ENCODE peak calls at places on chromosomes 12 and 14, in eight cellular contexts. U is stimulated activated CD4-positive, alpha-beta T cell treated with anti-CD3 and anti-CD28 coated beads, Interleukin-15, amount 100 ng/mL, for 24 hours; X is NCI-H2081; V is CD8-positive, alpha-beta T cell; Q is pancreas; S is activated naive CD4-positive, alpha-beta T cell; G is hippocampal formation; Z is progenitor cell of endocrine pancreas. E is an unnamed sample.

GRCh38 chr12:82682851-82683261 is 3.9 kb upstream of the TMTC2 start:
- DNase-seq in U (no peak), X (no peak), V (no peak), Q (no peak), S (no peak), G (no peak), Z (no peak), E (no peak)

GRCh38 chr12:131912526-131913274 is 16.4 kb upstream of the PUS1 start:
- DNase-seq in U (no peak), X (peak; percentile 50), V (no peak), Q (peak; percentile 63), S (no peak), G (no peak), Z (no peak), E (peak; percentile 60)

GRCh38 chr12:60997979-60998378 is 1262.2 kb upstream of the USP15 start:
- DNase-seq in U (no peak), X (no peak), V (no peak), Q (no peak), S (no peak), G (no peak), Z (no peak), E (no peak)

GRCh38 chr12:88299567-88300101 is 157.5 kb downstream of the TMTC3 start:
- DNase-seq in U (peak; percentile 69), X (no peak), V (no peak), Q (no peak), S (no peak), G (no peak), Z (no peak), E (no peak)

GRCh38 chr12:65821336-65821735 is 2.9 kb upstream of the HMGA2 start:
- DNase-seq in U (no peak), X (no peak), V (no peak), Q (no peak), S (no peak), G (no peak), Z (no peak), E (no peak)

GRCh38 chr12:26255893-26256645 is 60.7 kb downstream of the SSPN start:
- DNase-seq in U (no peak), X (no peak), V (no peak), Q (no peak), S (no peak), G (no peak), Z (no peak), E (no peak)

GRCh38 chr12:113185180-113186032 is at the start of the genes DDX54 and RITA1:
- DNase-seq in U (peak; percentile 87), X (peak; percentile 78), V (peak; percentile 76), Q (peak; percentile 74), S (peak; percentile 75), G (peak; percentile 79), Z (peak; percentile 84), E (peak; percentile 54)

GRCh38 chr14:101472518-101472849 is 88.8 kb upstream of the DIO3 start:
- DNase-seq in U (no peak), X (no peak), V (no peak), Q (no peak), S (no peak), G (no peak), Z (no peak), E (peak; percentile 14)

GRCh38 chr14:54338696-54339317 is 58.0 kb upstream of the CDKN3 start:
- DNase-seq in U (no peak), X (no peak), V (no peak), Q (no peak), S (no peak), G (no peak), Z (no peak), E (no peak)

GRCh38 chr14:98932436-98933325 is 339.3 kb downstream of the BCL11B start:
- DNase-seq in U (peak; percentile 18), X (no peak), V (no peak), Q (no peak), S (no peak), G (no peak), Z (no peak), E (no peak)

GRCh38 chr12:27627123-27627835 is 69.0 kb upstream of the REP15 start:
- DNase-seq in U (no peak), X (no peak), V (no peak), Q (no peak), S (no peak), G (no peak), Z (no peak), E (no peak)

GRCh38 chr14:36514278-36515104 is 5.5 kb downstream of the NKX2-1 start:
- DNase-seq in U (no peak), X (no peak), V (no peak), Q (no peak), S (no peak), G (no peak), Z (no peak), E (no peak)

GRCh38 chr14:71050227-71050823 is 143.1 kb downstream of the PCNX1 start:
- DNase-seq in U (no peak), X (no peak), V (no peak), Q (no peak), S (no peak), G (no peak), Z (no peak), E (no peak)

GRCh38 chr12:117686911-117687377 is 281.8 kb downstream of the KSR2 start:
- DNase-seq in U (no peak), X (no peak), V (no peak), Q (peak; percentile 4), S (no peak), G (no peak), Z (no peak), E (no peak)

GRCh38 chr12:91972896-91973295 is 172.8 kb downstream of the BTG1 start:
- DNase-seq in U (no peak), X (no peak), V (no peak), Q (no peak), S (no peak), G (no peak), Z (no peak), E (no peak)

GRCh38 chr12:128078311-128078851 is 188.6 kb upstream of the TMEM132C start:
- DNase-seq in U (no peak), X (no peak), V (no peak), Q (no peak), S (no peak), G (no peak), Z (no peak), E (no peak)

GRCh38 chr12:7162691-7163114 is 26.8 kb upstream of the PEX5 start:
- DNase-seq in U (peak; percentile 53), X (peak; percentile 88), V (no peak), Q (peak; percentile 43), S (no peak), G (no peak), Z (peak; percentile 57), E (no peak)

GRCh38 chr12:126936181-126936851 is 1330.7 kb upstream of the TMEM132C start:
- DNase-seq in U (no peak), X (no peak), V (no peak), Q (peak; percentile 33), S (no peak), G (peak; percentile 41), Z (no peak), E (no peak)

GRCh38 chr14:103118663-103119404 is 4.4 kb upstream of the TNFAIP2 start:
- DNase-seq in U (no peak), X (no peak), V (no peak), Q (no peak), S (no peak), G (no peak), Z (no peak), E (no peak)

GRCh38 chr14:23069413-23069806 is 12.1 kb upstream of the CDH24 start:
- DNase-seq in U (no peak), X (no peak), V (no peak), Q (no peak), S (no peak), G (no peak), Z (no peak), E (no peak)

GRCh38 chr12:113449299-113449698 is 22.4 kb downstream of the LHX5 start:
- DNase-seq in U (no peak), X (no peak), V (no peak), Q (no peak), S (no peak), G (no peak), Z (no peak), E (no peak)

GRCh38 chr12:109944975-109945374 is 44.9 kb downstream of the TCHP start:
- DNase-seq in U (no peak), X (no peak), V (no peak), Q (no peak), S (no peak), G (no peak), Z (no peak), E (no peak)

GRCh38 chr14:68797180-68797670 is 4.4 kb upstream of the ZFP36L1 start:
- DNase-seq in U (no peak), X (no peak), V (no peak), Q (no peak), S (no peak), G (no peak), Z (no peak), E (no peak)

GRCh38 chr14:23063601-23064000 is 6.3 kb upstream of the CDH24 start:
- DNase-seq in U (no peak), X (no peak), V (no peak), Q (no peak), S (no peak), G (no peak), Z (no peak), E (no peak)

GRCh38 chr12:115598827-115599226 is 678.7 kb downstream of the MED13L start:
- DNase-seq in U (no peak), X (no peak), V (no peak), Q (no peak), S (no peak), G (peak; percentile 42), Z (no peak), E (no peak)

GRCh38 chr12:5247144-5247543 is 184.8 kb upstream of the NTF3 start:
- DNase-seq in U (no peak), X (no peak), V (no peak), Q (no peak), S (no peak), G (no peak), Z (no peak), E (no peak)

GRCh38 chr12:44542716-44543115 is 333.4 kb downstream of the NELL2 start:
- DNase-seq in U (no peak), X (no peak), V (no peak), Q (no peak), S (no peak), G (no peak), Z (no peak), E (no peak)